ENCODE peak calls at places on chromosomes 11 and 22, in seven cellular contexts. G is fibroblast of lung, U is IMR-90, H is MM.1S, D is neural progenitor cell, J is H9, S is PC-3. C is an unnamed sample.

GRCh38 chr22:27507935-27508504 is 293.5 kb downstream of the MN1 start:
- DNase-seq in S (peak; percentile 62), J (no peak), U (peak; percentile 66), D (no peak), G (peak; percentile 57), H (no peak), C (no peak)

GRCh38 chr11:66570117-66570825 is 1.9 kb upstream of the CTSF start:
- DNase-seq in U (no peak), J (peak; percentile 43), S (no peak), G (no peak), H (no peak), D (peak; percentile 69), C (peak; percentile 2)

GRCh38 chr11:133966924-133967598 is 10.3 kb upstream of the IGSF9B start:
- DNase-seq in S (no peak), U (no peak), H (no peak), J (peak; percentile 77), G (no peak), D (peak; percentile 67), C (no peak)

GRCh38 chr11:2432171-2432621 is 12.1 kb downstream of the TRPM5 start:
- DNase-seq in D (no peak), J (no peak), U (no peak), G (no peak), S (no peak), H (no peak), C (peak; percentile 54)

GRCh38 chr22:29093980-29094379 is 21.1 kb downstream of the KREMEN1 start:
- DNase-seq in U (no peak), G (peak; percentile 60), J (no peak), H (no peak), D (no peak), S (no peak), C (no peak)

GRCh38 chr11:120197254-120197891 is 13.5 kb upstream of the OAF start:
- DNase-seq in H (no peak), U (no peak), J (peak; percentile 56), S (no peak), D (no peak), G (no peak), C (peak; percentile 74)

GRCh38 chr11:111360150-111361043 is 18.7 kb downstream of the POU2AF1 start:
- DNase-seq in S (no peak), G (no peak), J (no peak), U (no peak), D (no peak), H (no peak), C (no peak)

GRCh38 chr11:110147965-110148709 is 54.9 kb downstream of the ZC3H12C start:
- DNase-seq in J (no peak), H (no peak), S (peak; percentile 65), D (no peak), G (peak; percentile 93), U (peak; percentile 92), C (no peak)

GRCh38 chr22:45935573-45935972 is 41.4 kb downstream of the WNT7B start:
- DNase-seq in J (no peak), S (no peak), D (no peak), U (no peak), G (no peak), H (no peak), C (no peak)

GRCh38 chr11:65781152-65781961 is 581 bp upstream of the AP5B1 start:
- DNase-seq in J (peak; percentile 70), S (peak; percentile 39), G (no peak), H (no peak), D (peak; percentile 84), U (no peak), C (peak; percentile 78)

GRCh38 chr22:21840236-21840823 is 27.1 kb downstream of the MAPK1 start:
- DNase-seq in S (no peak), D (no peak), H (no peak), U (no peak), J (no peak), G (no peak), C (no peak)

GRCh38 chr11:66550887-66551286 is 4.2 kb downstream of the ACTN3 start:
- DNase-seq in D (no peak), S (no peak), G (no peak), J (no peak), H (no peak), U (no peak), C (no peak)

GRCh38 chr11:3671334-3672254 is at the start of gene CHRNA10:
- DNase-seq in H (no peak), U (no peak), G (no peak), S (no peak), J (peak; percentile 31), D (peak; percentile 33), C (no peak)

GRCh38 chr11:62922653-62923371 is 1.6 kb upstream of the CHRM1 start:
- DNase-seq in D (peak; percentile 40), J (no peak), S (no peak), U (no peak), H (no peak), G (no peak), C (peak; percentile 73)

GRCh38 chr11:111445586-111445985 is 66.5 kb upstream of the POU2AF1 start:
- DNase-seq in U (peak; percentile 24), S (no peak), J (no peak), H (no peak), D (no peak), G (no peak), C (no peak)

GRCh38 chr11:132231656-132232173 is 861.3 kb downstream of the NTM start:
- DNase-seq in D (no peak), J (no peak), H (no peak), G (no peak), S (no peak), U (no peak), C (no peak)

GRCh38 chr11:67645521-67646457 is 4.7 kb downstream of the ACY3 start:
- DNase-seq in U (no peak), H (no peak), J (peak; percentile 65), G (no peak), D (no peak), S (no peak), C (no peak)
- TF ChIP-seq CTCF in U (no peak), H (no peak), J (peak; percentile 56), G (no peak), D (peak; percentile 12), S (no peak), C (no peak)

GRCh38 chr11:36609383-36609782 is 11.3 kb upstream of the RAG2 start:
- DNase-seq in D (no peak), U (no peak), S (no peak), H (no peak), J (no peak), G (no peak), C (no peak)
- H3K27ac ChIP-seq in D (no peak overlapping the region), U (no peak overlapping the region), S (no peak overlapping the region), H (no peak overlapping the region), J (no peak overlapping the region), G (no peak overlapping the region), C (no peak overlapping the region)

GRCh38 chr11:46279393-46280099 is 2.1 kb downstream of the CREB3L1 start:
- DNase-seq in S (peak; percentile 44), H (no peak), J (no peak), G (peak; percentile 81), U (peak; percentile 80), D (peak; percentile 49), C (peak; percentile 82)
- H3K9ac ChIP-seq in S (no peak overlapping the region), H (no peak overlapping the region), J (no peak overlapping the region), G (peak overlapping the region; percentile 55), U (peak overlapping the region; percentile 100), D (no peak overlapping the region), C (no peak overlapping the region)

DNA sequence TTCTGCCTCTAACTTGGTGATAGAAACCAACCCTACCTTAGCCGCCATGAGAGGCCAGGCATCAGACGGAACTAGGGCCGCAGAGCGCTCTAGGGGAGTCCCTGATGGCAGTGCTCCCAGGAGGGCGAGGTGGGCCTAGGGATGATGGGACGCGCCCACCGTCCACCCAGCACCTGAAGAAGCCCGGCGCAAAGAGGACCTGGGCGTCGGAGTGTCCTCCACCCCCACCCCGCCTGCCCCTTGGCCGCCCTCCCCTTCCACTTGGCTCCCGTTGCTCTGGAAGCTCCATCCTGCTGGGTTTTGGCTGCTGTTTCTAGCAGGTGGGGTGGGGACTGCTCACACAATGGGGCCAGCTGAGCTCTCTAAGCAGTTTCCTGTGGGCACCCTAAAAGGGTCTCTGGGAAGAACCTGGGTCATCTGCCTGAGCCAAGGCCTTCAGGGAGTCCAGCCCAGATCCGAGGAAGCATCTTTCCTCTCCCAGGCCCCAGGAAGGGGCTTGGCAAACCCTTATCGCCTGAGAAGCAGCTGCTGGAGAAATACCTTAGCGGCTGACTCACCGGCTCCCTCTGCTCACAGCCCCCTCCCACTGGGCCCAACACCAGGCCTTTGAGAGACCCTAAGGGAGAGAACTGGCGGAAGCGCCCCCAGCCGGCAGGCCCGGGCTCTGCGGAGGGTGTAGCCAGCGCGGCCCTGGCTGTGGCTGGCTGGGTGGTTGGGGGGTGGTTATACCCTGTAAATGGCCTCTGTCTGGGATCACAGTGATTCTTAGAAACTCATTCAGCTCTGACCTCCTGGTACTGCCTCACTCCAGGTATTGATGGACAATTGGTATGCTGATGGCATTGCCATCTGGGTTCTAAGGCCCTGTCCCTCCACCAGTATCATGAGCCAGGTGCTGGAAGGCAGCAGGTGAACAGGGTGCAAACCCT is 19.3 kb downstream of the CREB3L1 start:
- DNase-seq in J (peak; percentile 97), D (peak; percentile 92), G (peak; percentile 99), H (no peak), S (peak; percentile 19), U (peak; percentile 98), C (peak; percentile 68)
- TF ChIP-seq CTCF in J (peak; percentile 91), D (peak; percentile 83), G (peak; percentile 55), H (no peak), S (no peak), U (peak; percentile 89), C (peak; percentile 14)

GRCh38 chr11:128574576-128575011 is 12.8 kb downstream of the ETS1 start:
- DNase-seq in S (peak; percentile 62), D (no peak), G (peak; percentile 41), J (no peak), H (no peak), U (peak; percentile 72), C (no peak)
- H3K27ac ChIP-seq in S (no peak overlapping the region), D (no peak overlapping the region), G (no peak overlapping the region), J (no peak overlapping the region), H (no peak overlapping the region), U (no peak overlapping the region), C (no peak overlapping the region)

DNA sequence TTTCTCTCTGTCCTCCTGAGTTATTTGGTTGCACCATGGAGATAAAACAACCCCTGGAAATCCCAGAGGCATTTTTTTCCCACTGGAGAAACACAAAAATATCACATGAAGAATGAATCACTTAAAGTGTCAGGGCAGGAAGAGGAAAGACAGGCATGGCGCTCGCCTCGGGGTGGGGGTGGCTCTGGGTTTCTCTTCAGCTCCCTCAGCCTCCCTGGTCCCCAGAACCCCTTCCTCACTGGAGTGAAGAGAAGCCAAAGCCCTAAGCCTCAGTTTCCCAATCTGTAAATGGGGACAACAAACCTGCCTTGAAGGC is 938 bp downstream of the SHISAL1 start:
- DNase-seq in U (peak; percentile 73), D (no peak), H (no peak), G (peak; percentile 77), S (no peak), J (no peak), C (no peak)
- H3K9ac ChIP-seq in U (no peak overlapping the region), D (no peak overlapping the region), H (no peak overlapping the region), G (no peak overlapping the region), S (no peak overlapping the region), J (no peak overlapping the region), C (no peak overlapping the region)

DNA sequence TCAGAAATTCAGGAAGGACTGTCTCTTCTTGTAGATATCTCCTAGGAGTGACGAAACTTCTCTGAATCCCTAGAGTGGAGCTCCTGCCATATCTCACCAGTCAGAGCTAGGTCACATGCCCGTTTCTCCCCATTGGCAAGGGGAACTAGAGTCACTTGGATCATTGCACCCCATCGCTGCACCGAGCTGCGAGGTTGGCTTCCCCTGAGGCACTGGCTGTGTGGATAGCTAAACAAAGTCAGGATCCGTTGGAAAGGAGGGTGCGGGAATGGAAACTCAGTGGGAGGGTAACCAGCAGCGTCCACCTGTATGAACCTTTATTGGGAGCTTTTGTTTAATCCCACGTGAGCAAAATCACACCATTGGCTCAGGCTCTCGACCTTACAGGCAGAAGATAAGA is 283.8 kb downstream of the BRD1 start:
- DNase-seq in G (no peak), J (no peak), H (no peak), D (no peak), U (no peak), S (no peak), C (peak; percentile 15)
- TF ChIP-seq CTCF in G (no peak), J (no peak), H (no peak), D (no peak), U (no peak), S (no peak), C (no peak)